ENCODE peak calls at places on chromosomes 12 and 14, in five cellular contexts. D is RCC 7860; G is CD4-positive, alpha-beta T cell; K is NAMALWA; L is foreskin fibroblast. T is an unnamed sample.
A peak's percentile ranks its signal among the peaks of the same experiment; 100 is the strongest.

GRCh38 chr12:113497709-113498108 is 26.0 kb upstream of the LHX5 start:
- DNase-seq in D (no peak), L (no peak), K (no peak), G (no peak), T (no peak)

GRCh38 chr12:6863586-6864321 is 3.6 kb upstream of the TPI1 start:
- DNase-seq in D (no peak), L (no peak), G (no peak), K (no peak), T (no peak)

GRCh38 chr14:53793790-53794560 is 162.7 kb downstream of the BMP4 start:
- DNase-seq in G (no peak), K (no peak), D (no peak), L (peak; percentile 36), T (no peak)

GRCh38 chr12:26164118-26164517 is 31.3 kb upstream of the SSPN start:
- DNase-seq in K (no peak), D (no peak), G (no peak), L (no peak), T (no peak)

GRCh38 chr12:103169-103981 is 36.8 kb downstream of the IQSEC3 start:
- DNase-seq in K (peak; percentile 82), D (no peak), L (no peak), G (no peak), T (peak; percentile 91)

GRCh38 chr12:4850857-4851380 is 58.8 kb upstream of the KCNA1 start:
- DNase-seq in L (no peak), K (no peak), D (no peak), G (no peak), T (no peak)

GRCh38 chr12:15978431-15978950 is 67.4 kb downstream of the DERA start:
- DNase-seq in K (no peak), L (peak; percentile 67), D (peak; percentile 78), G (no peak), T (no peak)

GRCh38 chr12:120847392-120848157 is 56.6 kb downstream of the SPPL3 start:
- DNase-seq in D (no peak), L (peak; percentile 30), G (no peak), K (peak; percentile 72), T (no peak)

GRCh38 chr14:22265319-22266140 is 323.5 kb downstream of the DAD1 start:
- DNase-seq in D (no peak), K (peak; percentile 58), G (no peak), L (no peak), T (no peak)

GRCh38 chr12:120350576-120351350 is 18.2 kb downstream of the MSI1 start:
- DNase-seq in L (no peak), K (no peak), D (no peak), G (no peak), T (no peak)

GRCh38 chr12:45518516-45519235 is 210.8 kb upstream of the ARID2 start:
- DNase-seq in K (no peak), L (no peak), D (no peak), G (peak; percentile 16), T (no peak)

GRCh38 chr14:88380405-88380804 is 5.1 kb upstream of the SPATA7 start:
- DNase-seq in L (peak; percentile 27), D (no peak), K (peak; percentile 9), G (no peak), T (peak; percentile 5)

GRCh38 chr12:19574606-19575005 is 135.3 kb downstream of the AEBP2 start:
- DNase-seq in L (no peak), G (no peak), K (peak; percentile 21), D (no peak), T (peak; percentile 90)

GRCh38 chr14:64636208-64636979 is 67.8 kb upstream of the PLEKHG3 start:
- DNase-seq in D (no peak), K (peak; percentile 69), L (peak; percentile 74), G (peak; percentile 64), T (peak; percentile 80)

GRCh38 chr12:28089363-28089762 is 100.9 kb upstream of the CCDC91 start:
- DNase-seq in L (peak; percentile 17), D (no peak), G (no peak), K (no peak), T (no peak)